ENCODE peak calls at places on chromosomes 3 and 15, in seven cellular contexts. B is GM12891, C is HCT116, I is adrenal gland, O is body of pancreas, W is A549, G is spleen. P is an unnamed sample.

GRCh38 chr3:101146946-101147345 is 153.7 kb upstream of the ABI3BP start:
- DNase-seq in O (no peak), I (no peak), G (no peak), W (no peak), B (no peak), C (no peak), P (no peak)

GRCh38 chr3:102394517-102394916 is 40.3 kb upstream of the ZPLD1 start:
- DNase-seq in B (no peak), W (no peak), G (no peak), O (no peak), I (no peak), C (no peak), P (no peak)

GRCh38 chr15:82571722-82572222 is 31.5 kb upstream of the RPS17 start:
- DNase-seq in G (no peak), W (no peak), O (peak), B (no peak), C (no peak), I (peak), P (peak)

GRCh38 chr3:181615666-181616065 is 96.1 kb upstream of the SOX2 start:
- DNase-seq in O (no peak), I (no peak), B (no peak), G (no peak), C (no peak), W (no peak), P (no peak)

GRCh38 chr15:47856071-47856470 is 138.8 kb downstream of the SEMA6D start:
- DNase-seq in C (no peak), W (no peak), B (no peak), G (no peak), O (no peak), I (no peak), P (no peak)

GRCh38 chr3:134326760-134327593 is 47.3 kb downstream of the AMOTL2 start:
- DNase-seq in I (no peak), B (no peak), O (peak), C (no peak), W (no peak), G (no peak), P (no peak)

GRCh38 chr3:193031909-193032308 is 114.3 kb upstream of the MB21D2 start:
- DNase-seq in O (no peak), G (no peak), B (no peak), W (no peak), I (no peak), C (no peak), P (no peak)

GRCh38 chr3:188558343-188559068 is 404.5 kb downstream of the LPP start:
- DNase-seq in C (no peak), G (no peak), I (no peak), W (no peak), B (no peak), O (no peak), P (no peak)

GRCh38 chr15:77712438-77712837 is 79.7 kb upstream of the LINGO1 start:
- DNase-seq in O (no peak), I (no peak), B (no peak), C (no peak), W (no peak), G (no peak), P (no peak)

GRCh38 chr3:196339493-196340254 is 1.5 kb upstream of the TM4SF19 start:
- DNase-seq in C (no peak), G (no peak), W (no peak), B (no peak), I (no peak), O (no peak), P (no peak)

GRCh38 chr3:141289228-141289772 is 57.7 kb downstream of the PXYLP1 start:
- DNase-seq in W (no peak), B (no peak), I (no peak), G (no peak), O (no peak), C (no peak), P (no peak)

GRCh38 chr15:67407709-67408257 is 113.1 kb upstream of the C15orf61 start:
- DNase-seq in C (no peak), B (no peak), W (no peak), O (no peak), I (no peak), G (no peak), P (no peak)

GRCh38 chr15:68292157-68292781 is 14.7 kb downstream of the FEM1B start:
- DNase-seq in G (no peak), C (no peak), W (no peak), I (no peak), O (no peak), B (no peak), P (no peak)

GRCh38 chr15:38454687-38455071 is 752 bp downstream of the FAM98B start:
- DNase-seq in O (peak), W (no peak), I (no peak), B (no peak), G (no peak), C (no peak), P (no peak)

GRCh38 chr3:52596658-52597265 is 60.4 kb downstream of the UQCC5 start:
- DNase-seq in I (no peak), W (no peak), C (no peak), B (no peak), G (no peak), O (no peak), P (no peak)

GRCh38 chr3:43964640-43965039 is 273.9 kb downstream of the ABHD5 start:
- DNase-seq in I (no peak), W (no peak), B (no peak), G (no peak), O (no peak), C (no peak), P (no peak)

DNA sequence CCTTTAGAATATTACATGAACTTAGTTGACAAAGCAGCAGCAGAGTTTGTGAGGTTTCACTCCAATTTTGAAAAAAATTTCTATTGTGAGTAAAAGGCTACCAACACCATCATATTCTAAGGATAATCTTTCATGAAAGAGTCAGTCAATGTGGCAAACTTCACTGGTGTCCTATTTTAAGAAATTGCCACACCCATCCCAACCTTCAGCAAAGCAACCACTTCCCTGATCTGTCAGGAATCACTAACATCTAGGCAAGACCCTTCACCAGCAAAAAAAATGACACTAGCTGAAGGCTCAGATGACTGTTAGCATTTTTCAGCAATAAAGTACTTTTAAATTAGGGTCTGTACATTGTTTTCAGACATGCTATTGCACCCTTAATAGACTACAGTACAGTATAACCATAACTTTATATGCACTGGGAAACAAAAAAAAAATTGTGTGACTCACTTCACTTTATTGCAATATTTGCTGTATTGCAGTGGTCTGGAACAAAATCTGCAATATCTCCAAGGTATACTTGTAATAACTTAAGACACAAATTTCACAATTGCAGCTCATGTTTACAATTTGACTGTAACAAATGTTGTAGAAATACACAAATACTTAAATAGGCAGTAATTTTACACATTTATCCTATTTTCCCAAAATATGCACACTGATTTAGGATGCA is 38.9 kb upstream of the ALCAM start:
- DNase-seq in G (no peak), O (no peak), C (no peak), I (no peak), W (no peak), B (no peak), P (no peak)
- TF ChIP-seq POLR2A in G (no peak), O (no peak), C (no peak), I (no peak), W (no peak), B (no peak), P (no peak)

GRCh38 chr3:58332575-58333179 is at the start of gene PXK:
- DNase-seq in C (peak), W (peak), G (peak), O (peak), B (peak), I (peak), P (peak)
- TF ChIP-seq POLR2A in C (no peak), W (peak), G (peak), O (peak), B (no peak), I (peak), P (no peak)

GRCh38 chr15:90018216-90018831 is 17.2 kb downstream of the ZNF710 start:
- DNase-seq in O (no peak), W (no peak), B (no peak), I (no peak), C (no peak), G (no peak), P (no peak)

GRCh38 chr15:90019611-90020010 is 18.5 kb downstream of the ZNF710 start:
- DNase-seq in I (no peak), O (peak), W (no peak), B (no peak), C (no peak), G (no peak), P (no peak)

GRCh38 chr15:90013503-90013937 is 12.4 kb downstream of the ZNF710 start:
- DNase-seq in O (no peak), C (no peak), W (no peak), B (no peak), I (no peak), G (no peak), P (no peak)

GRCh38 chr15:90016721-90017120 is 15.6 kb downstream of the ZNF710 start:
- DNase-seq in C (no peak), W (no peak), O (peak), G (no peak), B (no peak), I (no peak), P (no peak)

GRCh38 chr15:90015749-90016148 is 14.6 kb downstream of the ZNF710 start:
- DNase-seq in B (no peak), G (no peak), I (no peak), W (no peak), O (no peak), C (no peak), P (no peak)
- TF ChIP-seq POLR2A in B (no peak), G (no peak), I (no peak), W (no peak), O (no peak), C (no peak), P (no peak)

GRCh38 chr3:38163117-38163870 is 2.0 kb upstream of the OXSR1 start:
- DNase-seq in C (no peak), B (no peak), G (no peak), W (peak), I (no peak), O (no peak), P (no peak)

GRCh38 chr3:38164136-38164965 is 986 bp upstream of the OXSR1 start:
- DNase-seq in W (no peak), G (peak), B (peak), C (no peak), O (peak), I (no peak), P (no peak)

GRCh38 chr3:38164966-38165721 is at the start of gene OXSR1:
- DNase-seq in C (peak), B (peak), G (peak), W (peak), O (peak), I (peak), P (peak)

GRCh38 chr3:38168151-38168987 is 3.0 kb downstream of the OXSR1 start:
- DNase-seq in O (no peak), G (no peak), B (no peak), C (no peak), W (no peak), I (no peak), P (no peak)

GRCh38 chr3:38165722-38166387 is 518 bp downstream of the OXSR1 start:
- DNase-seq in I (peak), B (peak), O (peak), G (no peak), C (no peak), W (peak), P (no peak)
- TF ChIP-seq POLR2A in I (no peak), B (no peak), O (no peak), G (no peak), C (no peak), W (no peak), P (no peak)

GRCh38 chr3:51445544-51446280 is 54.1 kb downstream of the DCAF1 start:
- DNase-seq in O (no peak), C (no peak), W (no peak), I (no peak), B (no peak), G (no peak), P (no peak)

GRCh38 chr3:51436998-51437639 is 46.0 kb downstream of the RBM15B start:
- DNase-seq in I (no peak), C (no peak), G (no peak), O (no peak), W (no peak), B (no peak), P (peak)

DNA sequence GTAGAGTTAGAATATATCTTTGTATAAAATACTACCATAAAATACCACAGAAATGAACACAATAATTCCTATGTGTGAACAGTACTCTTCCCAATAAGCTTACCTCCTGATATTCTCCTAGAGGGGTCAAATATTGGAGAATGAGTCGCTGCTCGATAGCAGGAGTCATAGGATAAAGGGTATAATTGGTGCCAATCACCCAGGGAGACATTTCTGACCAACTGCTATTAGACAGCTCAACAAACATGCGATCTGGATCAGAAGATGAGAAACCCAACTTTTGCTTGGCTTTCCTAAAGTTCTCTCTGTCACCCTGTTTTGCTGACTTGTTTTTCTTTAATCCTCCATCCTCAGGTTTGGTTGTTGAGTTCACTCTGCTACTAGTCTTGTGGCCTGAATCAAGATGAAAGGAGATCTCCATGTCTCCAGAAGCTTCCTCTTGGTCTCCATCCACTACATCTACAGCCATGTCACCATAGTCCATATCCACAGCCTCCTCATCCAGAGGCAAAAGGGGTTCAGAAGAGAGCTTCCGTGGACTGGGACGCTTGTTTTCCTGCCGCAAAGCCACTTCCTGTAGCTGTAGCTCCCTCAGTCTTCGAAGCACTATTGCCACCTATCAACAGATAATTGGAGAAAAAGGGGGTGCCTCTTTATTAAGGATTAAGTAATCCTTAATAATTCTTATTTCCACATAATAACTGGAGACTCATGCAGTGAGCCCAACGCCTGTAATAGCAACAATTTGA is 50.4 kb downstream of the RBM15B start:
- DNase-seq in B (no peak), I (no peak), O (no peak), G (no peak), C (no peak), W (no peak), P (no peak)
- TF ChIP-seq POLR2A in B (no peak), I (no peak), O (no peak), G (no peak), C (no peak), W (no peak), P (no peak)

GRCh38 chr15:40828447-40829036 is at the start of gene PPP1R14D:
- DNase-seq in W (no peak), I (no peak), O (no peak), C (no peak), B (no peak), G (no peak), P (no peak)
- TF ChIP-seq POLR2A in W (no peak), I (no peak), O (no peak), C (no peak), B (no peak), G (no peak), P (no peak)

GRCh38 chr15:73992594-73992898 is 451 bp upstream of the STOML1 start:
- DNase-seq in G (no peak), B (no peak), C (no peak), O (no peak), I (no peak), W (no peak), P (no peak)

GRCh38 chr15:73993211-73993994 is 1.1 kb upstream of the PML start:
- DNase-seq in G (no peak), I (no peak), C (no peak), W (no peak), B (no peak), O (no peak), P (no peak)

GRCh38 chr15:73996267-73996666 is 1.8 kb downstream of the PML start:
- DNase-seq in B (no peak), C (no peak), W (no peak), I (no peak), O (no peak), G (no peak), P (no peak)

GRCh38 chr15:73994912-73995622 is 551 bp downstream of the PML start:
- DNase-seq in O (peak), W (no peak), C (no peak), G (peak), I (no peak), B (no peak), P (no peak)

GRCh38 chr15:73994419-73994883 is at the start of gene PML:
- DNase-seq in B (peak), O (peak), G (peak), W (peak), I (peak), C (peak), P (peak)
- TF ChIP-seq POLR2A in B (peak), O (peak), G (peak), W (peak), I (peak), C (peak), P (peak)

GRCh38 chr15:100672959-100673358 is 70.6 kb downstream of the ASB7 start:
- DNase-seq in G (no peak), I (no peak), O (no peak), W (no peak), C (no peak), B (no peak), P (no peak)
- TF ChIP-seq POLR2A in G (no peak), I (no peak), O (no peak), W (no peak), C (no peak), B (no peak), P (no peak)